ENCODE peak calls at places on chromosomes 5 and 9, in nine cellular contexts. X is H1; O is Peyer's patch; H is amniotic stem cell; W is H9; U is psoas muscle; B is stimulated activated CD4-positive, alpha-beta T cell treated with anti-CD3 and anti-CD28 coated beads, Interleukin-1b, Interleukin-23, amount 100 ng/mL, for 4 hours; D is HTR-8/SVneo; C is left kidney. G is an unnamed sample.
A peak's percentile ranks its signal among the peaks of the same experiment; 100 is the strongest.

GRCh38 chr5:34709861-34710673 is 53.9 kb downstream of the RAI14 start:
- DNase-seq in X (no peak), O (no peak), H (peak; percentile 50), W (no peak), U (no peak), B (no peak), D (peak; percentile 73), C (peak; percentile 70), G (peak; percentile 90)

GRCh38 chr9:69627301-69627700 is 44.9 kb downstream of the APBA1 start:
- DNase-seq in X (no peak), O (no peak), H (no peak), W (no peak), U (no peak), B (no peak), D (no peak), C (no peak), G (no peak)

GRCh38 chr9:15157371-15157770 is 149.6 kb downstream of the TTC39B start:
- DNase-seq in X (no peak), O (no peak), H (no peak), W (no peak), U (no peak), B (no peak), D (no peak), C (no peak), G (no peak)

GRCh38 chr9:137095664-137096517 is 9.1 kb downstream of the MAN1B1 start:
- DNase-seq in X (no peak), O (peak; percentile 89), H (no peak), W (no peak), U (no peak), B (peak; percentile 79), D (no peak), C (no peak), G (no peak)

GRCh38 chr5:6222121-6222520 is 156.2 kb downstream of the MED10 start:
- DNase-seq in X (no peak), O (no peak), H (no peak), W (no peak), U (no peak), B (no peak), D (no peak), C (no peak), G (no peak)

GRCh38 chr9:100307061-100307460 is 45.7 kb downstream of the TEX10 start:
- DNase-seq in X (no peak), O (no peak), H (no peak), W (no peak), U (no peak), B (no peak), D (no peak), C (no peak), G (no peak)

GRCh38 chr5:88263349-88263748 is 5.3 kb downstream of the TMEM161B start:
- DNase-seq in X (no peak), O (no peak), H (no peak), W (no peak), U (no peak), B (no peak), D (no peak), C (no peak), G (no peak)

GRCh38 chr9:5715548-5716127 is 86.7 kb downstream of the RIC1 start:
- DNase-seq in X (no peak), O (no peak), H (no peak), W (no peak), U (no peak), B (no peak), D (no peak), C (no peak), G (no peak)

GRCh38 chr5:17425385-17426070 is 72.5 kb upstream of the TAF11L2 start:
- DNase-seq in X (no peak), O (no peak), H (no peak), W (no peak), U (no peak), B (no peak), D (no peak), C (no peak), G (no peak)

GRCh38 chr9:109320338-109320733 is 523 bp downstream of the EPB41L4B start:
- DNase-seq in X (no peak), O (no peak), H (no peak), W (no peak), U (peak; percentile 11), B (no peak), D (no peak), C (peak; percentile 56), G (no peak)

GRCh38 chr5:95863383-95863757 is 40.8 kb upstream of the GLRX start:
- DNase-seq in X (no peak), O (no peak), H (no peak), W (no peak), U (no peak), B (no peak), D (no peak), C (no peak), G (no peak)

GRCh38 chr5:55535199-55535905 is 588 bp upstream of the PLPP1 start:
- DNase-seq in X (peak; percentile 17), O (no peak), H (no peak), W (no peak), U (no peak), B (no peak), D (no peak), C (peak; percentile 36), G (no peak)

GRCh38 chr5:58156977-58157701 is 302.7 kb downstream of the PLK2 start:
- DNase-seq in X (no peak), O (no peak), H (no peak), W (no peak), U (no peak), B (no peak), D (no peak), C (peak; percentile 6), G (peak; percentile 10)

GRCh38 chr5:90022002-90022710 is 387.4 kb downstream of the CETN3 start:
- DNase-seq in X (no peak), O (no peak), H (no peak), W (no peak), U (no peak), B (no peak), D (no peak), C (no peak), G (no peak)

GRCh38 chr5:140806834-140807775 is at the start of gene PCDHA4:
- DNase-seq in X (no peak), O (no peak), H (no peak), W (peak; percentile 84), U (no peak), B (no peak), D (no peak), C (peak; percentile 46), G (no peak)

GRCh38 chr5:73786043-73786831 is 160.2 kb downstream of the ARHGEF28 start:
- DNase-seq in X (no peak), O (no peak), H (no peak), W (no peak), U (no peak), B (no peak), D (no peak), C (no peak), G (no peak)

GRCh38 chr5:83125560-83125959 is 48.2 kb downstream of the XRCC4 start:
- DNase-seq in X (no peak), O (no peak), H (no peak), W (peak; percentile 27), U (no peak), B (no peak), D (no peak), C (no peak), G (no peak)

GRCh38 chr5:170313344-170313743 is 15.8 kb upstream of the LCP2 start:
- DNase-seq in X (no peak), O (no peak), H (no peak), W (no peak), U (no peak), B (no peak), D (no peak), C (no peak), G (no peak)

GRCh38 chr5:66724740-66725139 is 128.5 kb downstream of the MAST4 start:
- DNase-seq in X (no peak), O (no peak), H (no peak), W (no peak), U (no peak), B (no peak), D (no peak), C (no peak), G (no peak)

GRCh38 chr5:93162201-93162654 is 418.8 kb downstream of the NR2F1-AS1 start:
- DNase-seq in X (no peak), O (no peak), H (no peak), W (no peak), U (no peak), B (no peak), D (peak; percentile 12), C (peak; percentile 37), G (no peak)

GRCh38 chr5:61964199-61964598 is 341.8 kb upstream of the KIF2A start:
- DNase-seq in X (no peak), O (no peak), H (no peak), W (no peak), U (no peak), B (no peak), D (peak; percentile 13), C (no peak), G (peak; percentile 14)

GRCh38 chr9:111661802-111662491 is 542 bp downstream of the GNG10 start:
- DNase-seq in X (no peak), O (peak; percentile 28), H (peak; percentile 18), W (peak; percentile 48), U (peak; percentile 41), B (peak; percentile 3), D (peak; percentile 38), C (peak; percentile 81), G (no peak)

GRCh38 chr5:68290260-68290674 is 74.7 kb downstream of the PIK3R1 start:
- DNase-seq in X (no peak), O (no peak), H (no peak), W (no peak), U (no peak), B (no peak), D (no peak), C (peak; percentile 54), G (no peak)

GRCh38 chr5:42994285-42995151 is 45.6 kb downstream of the ANXA2R start:
- DNase-seq in X (no peak), O (peak; percentile 86), H (peak; percentile 92), W (peak; percentile 88), U (peak; percentile 86), B (peak; percentile 76), D (peak; percentile 75), C (peak; percentile 96), G (no peak)

GRCh38 chr9:121599186-121599871 is 52.1 kb upstream of the DAB2IP start:
- DNase-seq in X (peak; percentile 68), O (no peak), H (no peak), W (peak; percentile 94), U (peak; percentile 88), B (no peak), D (peak; percentile 81), C (peak; percentile 95), G (no peak)

GRCh38 chr5:159049844-159050318 is 49.8 kb downstream of the EBF1 start:
- DNase-seq in X (no peak), O (no peak), H (no peak), W (no peak), U (no peak), B (no peak), D (no peak), C (peak; percentile 68), G (no peak)

GRCh38 chr9:133495327-133496293 is 16.7 kb upstream of the SLC2A6 start:
- DNase-seq in X (no peak), O (no peak), H (no peak), W (no peak), U (no peak), B (no peak), D (no peak), C (no peak), G (no peak)

GRCh38 chr5:139964266-139964993 is 78.7 kb downstream of the NRG2 start:
- DNase-seq in X (no peak), O (no peak), H (no peak), W (no peak), U (no peak), B (no peak), D (no peak), C (no peak), G (no peak)

GRCh38 chr9:19788152-19788551 is 685 bp downstream of the SLC24A2 start:
- DNase-seq in X (no peak), O (no peak), H (no peak), W (peak; percentile 85), U (no peak), B (no peak), D (no peak), C (peak; percentile 41), G (no peak)

GRCh38 chr5:41629897-41630296 is 119.5 kb upstream of the PLCXD3 start:
- DNase-seq in X (no peak), O (no peak), H (no peak), W (no peak), U (no peak), B (no peak), D (no peak), C (no peak), G (no peak)

GRCh38 chr5:126753227-126753626 is 23.7 kb upstream of the LMNB1 start:
- DNase-seq in X (no peak), O (no peak), H (no peak), W (no peak), U (no peak), B (no peak), D (no peak), C (peak; percentile 36), G (no peak)